ENCODE peak calls at places on chromosomes 6 and 20, in four cellular contexts. One of them, this sample, is unnamed.

GRCh38 chr6:1062786-1063545 is 248.9 kb upstream of the FOXQ1 start:
- DNase-seq in pulmonary artery endothelial cell: no peak
- DNase-seq in brain microvascular endothelial cell: no peak
- DNase-seq in fibroblast of mammary gland: no peak
- DNase-seq in this sample: no peak

GRCh38 chr20:25314497-25315417 is 66.9 kb downstream of the PYGB start:
- DNase-seq in pulmonary artery endothelial cell: no peak
- DNase-seq in brain microvascular endothelial cell: no peak
- DNase-seq in fibroblast of mammary gland: no peak
- DNase-seq in this sample: no peak

GRCh38 chr6:129239825-129240491 is 357.0 kb downstream of the LAMA2 start:
- DNase-seq in pulmonary artery endothelial cell: no peak
- DNase-seq in brain microvascular endothelial cell: no peak
- DNase-seq in fibroblast of mammary gland: no peak
- DNase-seq in this sample: no peak

GRCh38 chr20:37309941-37310590 is 20.6 kb downstream of the MANBAL start:
- DNase-seq in pulmonary artery endothelial cell: no peak
- DNase-seq in brain microvascular endothelial cell: no peak
- DNase-seq in fibroblast of mammary gland: no peak
- DNase-seq in this sample: no peak

GRCh38 chr20:56807118-56807517 is 178.0 kb downstream of the TFAP2C start:
- DNase-seq in pulmonary artery endothelial cell: no peak
- DNase-seq in brain microvascular endothelial cell: no peak
- DNase-seq in fibroblast of mammary gland: no peak
- DNase-seq in this sample: no peak

GRCh38 chr6:125027287-125027686 is 65.0 kb downstream of the RNF217 start:
- DNase-seq in pulmonary artery endothelial cell: no peak
- DNase-seq in brain microvascular endothelial cell: no peak
- DNase-seq in fibroblast of mammary gland: no peak
- DNase-seq in this sample: no peak

GRCh38 chr6:139240161-139241010 is 51.4 kb downstream of the TXLNB start:
- DNase-seq in pulmonary artery endothelial cell: peak; percentile 51
- DNase-seq in brain microvascular endothelial cell: peak; percentile 91
- DNase-seq in fibroblast of mammary gland: peak; percentile 86
- DNase-seq in this sample: no peak

GRCh38 chr6:109299695-109300564 is 82.3 kb downstream of the CD164 start:
- DNase-seq in pulmonary artery endothelial cell: no peak
- DNase-seq in brain microvascular endothelial cell: no peak
- DNase-seq in fibroblast of mammary gland: no peak
- DNase-seq in this sample: no peak

GRCh38 chr6:167299641-167300308 is 8.7 kb downstream of the UNC93A start:
- DNase-seq in pulmonary artery endothelial cell: no peak
- DNase-seq in brain microvascular endothelial cell: no peak
- DNase-seq in fibroblast of mammary gland: no peak
- DNase-seq in this sample: no peak

GRCh38 chr6:88119769-88120168 is 46.4 kb downstream of the CNR1 start:
- DNase-seq in pulmonary artery endothelial cell: no peak
- DNase-seq in brain microvascular endothelial cell: no peak
- DNase-seq in fibroblast of mammary gland: peak; percentile 17
- DNase-seq in this sample: no peak

GRCh38 chr20:45346291-45346718 is 1.9 kb downstream of the SDC4 start:
- DNase-seq in pulmonary artery endothelial cell: no peak
- DNase-seq in brain microvascular endothelial cell: no peak
- DNase-seq in fibroblast of mammary gland: no peak
- DNase-seq in this sample: no peak